ENCODE peak calls at places on chromosome 13, in seven cellular contexts. W, L, D, G, I, Y and R are unnamed samples.

GRCh38 chr13:99347911-99348451 is 40.8 kb upstream of the GPR183 start:
- DNase-seq in I (no peak), W (no peak), G (no peak), D (no peak), Y (no peak), L (no peak), R (no peak)

GRCh38 chr13:101499406-101499805 is 46.9 kb downstream of the ITGBL1 start:
- DNase-seq in D (no peak), G (no peak), Y (no peak), L (no peak), W (no peak), I (no peak), R (no peak)

GRCh38 chr13:26048745-26049144 is 3.1 kb downstream of the SHISA2 start:
- DNase-seq in I (no peak), W (no peak), G (no peak), Y (no peak), L (no peak), D (no peak), R (no peak)

GRCh38 chr13:73141292-73141771 is 82.5 kb downstream of the KLF5 start:
- DNase-seq in L (no peak), W (no peak), Y (no peak), G (no peak), D (no peak), I (no peak), R (no peak)

GRCh38 chr13:110047511-110047910 is 259.4 kb downstream of the COL4A1 start:
- DNase-seq in L (no peak), I (no peak), D (no peak), Y (no peak), G (peak), W (no peak), R (no peak)

GRCh38 chr13:112322562-112322961 is 53.6 kb upstream of the SPACA7 start:
- DNase-seq in Y (no peak), D (no peak), W (no peak), G (no peak), I (no peak), L (no peak), R (no peak)

GRCh38 chr13:94968040-94968756 is 255.9 kb upstream of the SOX21 start:
- DNase-seq in I (no peak), W (no peak), Y (no peak), G (no peak), L (no peak), D (peak), R (no peak)

GRCh38 chr13:25652764-25653163 is 281.0 kb downstream of the ATP8A2 start:
- DNase-seq in G (no peak), Y (no peak), L (no peak), W (no peak), I (no peak), D (no peak), R (no peak)

GRCh38 chr13:53341144-53341510 is 312.5 kb downstream of the OLFM4 start:
- DNase-seq in Y (no peak), L (no peak), W (no peak), I (no peak), G (no peak), D (no peak), R (no peak)

GRCh38 chr13:64912141-64912540 is 2318.0 kb downstream of the PCDH9 start:
- DNase-seq in Y (no peak), W (no peak), I (peak), L (no peak), G (no peak), D (no peak), R (no peak)

GRCh38 chr13:114013952-114014629 is 40.2 kb upstream of the C13orf46 start:
- DNase-seq in I (no peak), L (no peak), G (peak), W (no peak), Y (no peak), D (peak), R (no peak)

GRCh38 chr13:99911965-99912566 is 59.5 kb downstream of the ZIC5 start:
- DNase-seq in G (no peak), I (no peak), Y (no peak), L (no peak), W (no peak), D (no peak), R (no peak)

GRCh38 chr13:26719356-26719945 is 41.1 kb downstream of the GPR12 start:
- DNase-seq in L (no peak), W (no peak), D (no peak), I (no peak), G (no peak), Y (no peak), R (no peak)

GRCh38 chr13:98897706-98898105 is 80.2 kb downstream of the DOCK9 start:
- DNase-seq in D (no peak), L (no peak), G (no peak), I (no peak), Y (no peak), W (no peak), R (no peak)

GRCh38 chr13:95317037-95317989 is 16.1 kb upstream of the ABCC4 start:
- DNase-seq in W (no peak), L (no peak), I (no peak), Y (no peak), G (no peak), D (no peak), R (no peak)

GRCh38 chr13:76647550-76647949 is 238.7 kb downstream of the KCTD12 start:
- DNase-seq in D (no peak), Y (no peak), L (no peak), G (no peak), W (no peak), I (no peak), R (no peak)

GRCh38 chr13:52141299-52141698 is 12.4 kb upstream of the NEK5 start:
- DNase-seq in W (no peak), Y (no peak), L (no peak), G (no peak), D (no peak), I (no peak), R (no peak)

GRCh38 chr13:50864492-50864891 is 21.0 kb upstream of the DLEU7 start:
- DNase-seq in Y (no peak), D (no peak), L (no peak), G (no peak), I (no peak), W (no peak), R (no peak)

GRCh38 chr13:23654111-23655110 is 84.2 kb downstream of the TNFRSF19 start:
- DNase-seq in L (no peak), D (no peak), Y (no peak), W (no peak), I (peak), G (no peak), R (no peak)